ENCODE peak calls at places on chromosomes 6 and 20, in six cellular contexts. C is GM12878, B is HepG2, Y is GM12891, Q is H1, D is K562. U is an unnamed sample.

GRCh38 chr20:60467771-60468170 is 509.5 kb downstream of the CDH26 start:
- DNase-seq in Y (no peak), B (no peak), Q (no peak), D (no peak), C (no peak), U (no peak)

GRCh38 chr6:44667668-44668390 is 280.3 kb downstream of the CDC5L start:
- DNase-seq in Q (peak; percentile 75), Y (no peak), C (no peak), D (peak; percentile 60), B (peak; percentile 39), U (no peak)

GRCh38 chr20:20237093-20237959 is 130.6 kb upstream of the INSM1 start:
- DNase-seq in B (peak; percentile 55), D (peak; percentile 54), C (no peak), Y (peak; percentile 54), Q (peak; percentile 65), U (peak; percentile 32)

GRCh38 chr6:45677381-45677992 is 299.8 kb upstream of the SUPT3H start:
- DNase-seq in B (no peak), Y (peak; percentile 30), C (peak; percentile 30), Q (no peak), D (no peak), U (no peak)

GRCh38 chr6:159398633-159399032 is 229.4 kb downstream of the FNDC1 start:
- DNase-seq in B (no peak), C (no peak), Q (no peak), Y (no peak), D (no peak), U (no peak)

GRCh38 chr20:13009682-13010406 is 1.1 kb downstream of the SPTLC3 start:
- DNase-seq in D (no peak), Y (peak; percentile 17), C (peak; percentile 77), B (peak; percentile 63), Q (no peak), U (peak; percentile 3)

GRCh38 chr6:81977488-81977887 is 225.0 kb upstream of the TENT5A start:
- DNase-seq in B (no peak), Y (no peak), D (no peak), Q (no peak), C (no peak), U (no peak)

GRCh38 chr6:135474362-135474761 is 23.2 kb downstream of the AHI1 start:
- DNase-seq in B (no peak), C (no peak), Y (no peak), D (no peak), Q (no peak), U (no peak)

GRCh38 chr6:159862103-159862502 is 28.7 kb upstream of the MAS1 start:
- DNase-seq in C (no peak), Y (no peak), D (no peak), Q (no peak), B (no peak), U (no peak)

GRCh38 chr6:37783831-37784584 is 35.5 kb upstream of the ZFAND3 start:
- DNase-seq in B (no peak), Y (peak; percentile 49), D (no peak), Q (peak; percentile 66), C (no peak), U (peak; percentile 50)

GRCh38 chr20:58710481-58711265 is 18.1 kb downstream of the NPEPL1 start:
- DNase-seq in Q (peak; percentile 43), Y (no peak), C (no peak), D (no peak), B (no peak), U (no peak)

GRCh38 chr20:62902926-62903615 is 23.2 kb downstream of the DIDO1 start:
- DNase-seq in Q (no peak), Y (no peak), C (no peak), D (no peak), B (no peak), U (no peak)

GRCh38 chr6:4521070-4521469 is 255.1 kb upstream of the CDYL start:
- DNase-seq in C (no peak), D (no peak), Y (no peak), Q (no peak), B (no peak), U (no peak)

GRCh38 chr6:30885999-30886896 is 1.9 kb downstream of the DDR1 start:
- DNase-seq in B (peak; percentile 95), Q (peak; percentile 91), C (no peak), D (peak; percentile 84), Y (no peak), U (no peak)

GRCh38 chr20:44211177-44212039 is 837 bp upstream of the OSER1 start:
- DNase-seq in C (no peak), B (no peak), Y (no peak), Q (no peak), D (no peak), U (no peak)

GRCh38 chr6:7392402-7392801 is 2.8 kb downstream of the RIOK1 start:
- DNase-seq in Q (no peak), B (no peak), D (no peak), Y (no peak), C (no peak), U (no peak)

GRCh38 chr20:7770578-7770977 is 169.7 kb downstream of the HAO1 start:
- DNase-seq in D (no peak), Q (no peak), C (peak; percentile 65), Y (no peak), B (no peak), U (no peak)

GRCh38 chr20:25336561-25337422 is 53.8 kb downstream of the ABHD12 start:
- DNase-seq in C (no peak), Q (peak; percentile 57), B (peak; percentile 82), Y (no peak), D (no peak), U (no peak)

GRCh38 chr6:124903797-124904196 is 58.4 kb upstream of the RNF217 start:
- DNase-seq in Q (no peak), Y (no peak), B (no peak), C (no peak), D (no peak), U (no peak)

GRCh38 chr6:1348675-1349074 is 36.8 kb downstream of the FOXQ1 start:
- DNase-seq in Y (no peak), Q (no peak), B (no peak), D (no peak), C (no peak), U (no peak)

GRCh38 chr20:16446246-16446645 is 127.0 kb downstream of the KIF16B start:
- DNase-seq in Y (no peak), C (no peak), B (no peak), D (no peak), Q (no peak), U (no peak)

GRCh38 chr6:107080036-107080435 is 35.3 kb downstream of the BEND3 start:
- DNase-seq in C (no peak), Y (no peak), Q (peak; percentile 66), D (no peak), B (peak; percentile 17), U (no peak)

GRCh38 chr20:4065405-4065841 is 50.1 kb upstream of the RNF24 start:
- DNase-seq in B (no peak), C (no peak), Y (no peak), Q (no peak), D (no peak), U (no peak)

GRCh38 chr6:104809116-104809515 is 50.6 kb downstream of the HACE1 start:
- DNase-seq in B (no peak), C (no peak), Y (no peak), Q (no peak), D (no peak), U (no peak)

GRCh38 chr6:104418125-104418524 is 441.6 kb downstream of the HACE1 start:
- DNase-seq in C (no peak), B (no peak), Q (no peak), Y (no peak), D (no peak), U (no peak)

GRCh38 chr6:170047813-170048212 is 243.1 kb downstream of the DLL1 start:
- DNase-seq in Q (no peak), D (no peak), Y (no peak), C (no peak), B (no peak), U (no peak)

GRCh38 chr6:34189806-34190503 is 44.1 kb upstream of the GRM4 start:
- DNase-seq in C (no peak), Y (no peak), D (peak; percentile 44), B (peak; percentile 41), Q (no peak), U (no peak)

GRCh38 chr6:62357826-62358225 is 71.8 kb upstream of the KHDRBS2 start:
- DNase-seq in Q (no peak), C (no peak), Y (no peak), B (no peak), D (no peak), U (no peak)

GRCh38 chr20:4850960-4851359 is 129.3 kb downstream of the PRND start:
- DNase-seq in Q (peak; percentile 23), Y (no peak), C (no peak), D (no peak), B (no peak), U (no peak)

GRCh38 chr20:32474009-32474716 is 111.0 kb downstream of the NOL4L start:
- DNase-seq in B (peak; percentile 43), D (peak; percentile 42), Q (no peak), Y (no peak), C (no peak), U (no peak)

GRCh38 chr20:56417911-56418310 is 5.9 kb downstream of the CASS4 start:
- DNase-seq in B (peak; percentile 53), D (no peak), C (no peak), Q (no peak), Y (no peak), U (no peak)

GRCh38 chr6:149356081-149356750 is 38.7 kb downstream of the TAB2 start:
- DNase-seq in B (no peak), C (no peak), Q (no peak), Y (no peak), D (no peak), U (no peak)
- TF ChIP-seq POLR2A in B (no peak), C (no peak), Q (no peak), Y (no peak), D (no peak), U (no peak)

GRCh38 chr6:155832596-155832995 is 377.0 kb upstream of the NOX3 start:
- DNase-seq in B (peak; percentile 13), Y (no peak), Q (no peak), C (no peak), D (no peak), U (no peak)
- TF ChIP-seq TAF1 in B (no peak), Y (no peak), Q (no peak), C (no peak), D (no peak), U (no peak)

GRCh38 chr20:36848078-36848660 is 27.8 kb upstream of the TLDC2 start:
- DNase-seq in D (no peak), Q (no peak), C (no peak), B (no peak), Y (no peak), U (no peak)

GRCh38 chr20:36848677-36849076 is 27.3 kb upstream of the TLDC2 start:
- DNase-seq in D (no peak), B (no peak), Q (no peak), Y (no peak), C (no peak), U (no peak)

GRCh38 chr20:36845288-36845969 is 30.5 kb upstream of the TLDC2 start:
- DNase-seq in Y (no peak), D (no peak), B (no peak), C (no peak), Q (no peak), U (no peak)

GRCh38 chr20:36847710-36848040 is 28.3 kb upstream of the TLDC2 start:
- DNase-seq in Q (no peak), Y (no peak), D (no peak), B (no peak), C (no peak), U (no peak)

GRCh38 chr20:36847009-36847709 is 28.8 kb upstream of the TLDC2 start:
- DNase-seq in C (no peak), Q (no peak), B (no peak), D (no peak), Y (no peak), U (no peak)
- TF ChIP-seq POLR2AphosphoS5 in C (no peak), Q (no peak), B (no peak), D (no peak), Y (no peak), U (no peak)

GRCh38 chr20:50172347-50173013 is 18.1 kb upstream of the CEBPB start:
- DNase-seq in B (peak; percentile 97), D (peak; percentile 10), C (no peak), Y (no peak), Q (peak; percentile 89), U (no peak)
- TF ChIP-seq POLR2A in B (peak; percentile 95), D (no peak), C (no peak), Y (no peak), Q (no peak), U (no peak)

U was measured in GM12892.